ENCODE peak calls at places on chromosomes 13 and 19, in nine cellular contexts. Z is stimulated activated naive B cell treated with anti-CD40 and anti-IgM and Interleukin-4, amounts not matched to agents 10 μg/mL and 1 μg/mL and 100 μg/mL, for 72 hours; L is NCI-H1930; M is NCI-H774; J is IMR-90; P is NCI-H526 treated with DMSO at 0.1 percent for 48 hours; O is activated CD4-positive, alpha-beta T cell treated with anti-CD3 and anti-CD28 coated beads, Interleukin-2, amount 50 U/mL, for 1 hour; D is endothelial cell; G is SW480. I is an unnamed sample.

GRCh38 chr19:30529876-30530275 is 157.7 kb downstream of the ZNF536 start:
- DNase-seq in Z (no peak), L (no peak), M (no peak), J (no peak), P (no peak), O (no peak), D (no peak), G (no peak), I (no peak)

GRCh38 chr13:33080962-33081655 is 64.9 kb downstream of the KL start:
- DNase-seq in Z (no peak), L (peak), M (no peak), J (no peak), P (no peak), O (no peak), D (no peak), G (no peak), I (no peak)

GRCh38 chr13:105965910-105966309 is 569.6 kb downstream of the EFNB2 start:
- DNase-seq in Z (no peak), L (no peak), M (no peak), J (no peak), P (no peak), O (no peak), D (no peak), G (no peak), I (no peak)

GRCh38 chr19:35845215-35846037 is 6.9 kb downstream of the NPHS1 start:
- DNase-seq in Z (no peak), L (peak), M (no peak), J (no peak), P (no peak), O (no peak), D (no peak), G (peak), I (no peak)

GRCh38 chr13:49367640-49368431 is 76.0 kb downstream of the CAB39L start:
- DNase-seq in Z (no peak), L (no peak), M (no peak), J (no peak), P (no peak), O (no peak), D (no peak), G (no peak), I (no peak)

GRCh38 chr13:21077360-21078353 is 16.3 kb upstream of the LATS2 start:
- DNase-seq in Z (no peak), L (no peak), M (no peak), J (no peak), P (no peak), O (no peak), D (no peak), G (no peak), I (no peak)

GRCh38 chr19:48608798-48609263 is 2.3 kb downstream of the SPACA4 start:
- DNase-seq in Z (peak), L (peak), M (peak), J (no peak), P (peak), O (peak), D (peak), G (peak), I (peak)

GRCh38 chr19:31451686-31452325 is 102.6 kb upstream of the TSHZ3 start:
- DNase-seq in Z (no peak), L (no peak), M (no peak), J (peak), P (no peak), O (no peak), D (no peak), G (no peak), I (no peak)

GRCh38 chr13:75357576-75358295 is 124.2 kb downstream of the TBC1D4 start:
- DNase-seq in Z (peak), L (no peak), M (no peak), J (peak), P (peak), O (peak), D (peak), G (peak), I (peak)

GRCh38 chr19:9054768-9055167 is 32.1 kb upstream of the OR1M1 start:
- DNase-seq in Z (no peak), L (no peak), M (no peak), J (no peak), P (no peak), O (no peak), D (no peak), G (no peak), I (no peak)

GRCh38 chr19:5480427-5480836 is 25.2 kb downstream of the ZNRF4 start:
- DNase-seq in Z (no peak), L (no peak), M (no peak), J (no peak), P (no peak), O (peak), D (peak), G (no peak), I (peak)

GRCh38 chr13:45681101-45681500 is 21.0 kb upstream of the CBY2 start:
- DNase-seq in Z (no peak), L (no peak), M (no peak), J (no peak), P (no peak), O (no peak), D (no peak), G (no peak), I (no peak)

GRCh38 chr19:6579450-6580178 is 11.3 kb downstream of the CD70 start:
- DNase-seq in Z (no peak), L (no peak), M (no peak), J (no peak), P (no peak), O (no peak), D (no peak), G (no peak), I (no peak)

GRCh38 chr19:33134571-33135041 is 2.7 kb downstream of the WDR88 start:
- DNase-seq in Z (no peak), L (no peak), M (no peak), J (no peak), P (no peak), O (peak), D (no peak), G (no peak), I (peak)

GRCh38 chr13:49113526-49114286 is 106.4 kb upstream of the MLNR start:
- DNase-seq in Z (no peak), L (no peak), M (no peak), J (peak), P (no peak), O (no peak), D (no peak), G (peak), I (no peak)

GRCh38 chr19:45451181-45451849 is 16.5 kb upstream of the FOSB start:
- DNase-seq in Z (peak), L (no peak), M (no peak), J (peak), P (no peak), O (peak), D (peak), G (peak), I (no peak)

GRCh38 chr13:86877449-86877848 is 793.7 kb upstream of the SLITRK5 start:
- DNase-seq in Z (no peak), L (no peak), M (no peak), J (no peak), P (no peak), O (no peak), D (no peak), G (no peak), I (no peak)

GRCh38 chr13:110028311-110028710 is 241.9 kb upstream of the IRS2 start:
- DNase-seq in Z (no peak), L (no peak), M (no peak), J (no peak), P (no peak), O (no peak), D (no peak), G (no peak), I (no peak)

GRCh38 chr13:20136781-20137703 is 23.8 kb downstream of the GJA3 start:
- DNase-seq in Z (no peak), L (peak), M (peak), J (no peak), P (peak), O (peak), D (peak), G (peak), I (peak)

GRCh38 chr19:2246801-2247361 is 2.2 kb upstream of the AMH start:
- DNase-seq in Z (no peak), L (no peak), M (no peak), J (peak), P (no peak), O (no peak), D (no peak), G (no peak), I (no peak)

GRCh38 chr13:45511310-45512147 is 46.8 kb downstream of the COG3 start:
- DNase-seq in Z (no peak), L (peak), M (peak), J (peak), P (peak), O (no peak), D (peak), G (peak), I (peak)

GRCh38 chr19:53897459-53897858 is 11.6 kb upstream of the CACNG7 start:
- DNase-seq in Z (no peak), L (no peak), M (no peak), J (no peak), P (no peak), O (no peak), D (no peak), G (no peak), I (no peak)

GRCh38 chr19:47330466-47330869 is 1.5 kb upstream of the C5AR2 start:
- DNase-seq in Z (no peak), L (no peak), M (no peak), J (peak), P (no peak), O (no peak), D (no peak), G (no peak), I (no peak)

GRCh38 chr13:111039735-111040134 is 75.4 kb upstream of the ARHGEF7 start:
- DNase-seq in Z (no peak), L (no peak), M (no peak), J (no peak), P (no peak), O (no peak), D (no peak), G (no peak), I (no peak)

GRCh38 chr19:51161266-51161665 is 19.2 kb downstream of the SIGLEC7 start:
- DNase-seq in Z (no peak), L (no peak), M (no peak), J (no peak), P (peak), O (no peak), D (no peak), G (no peak), I (no peak)

GRCh38 chr13:42211704-42212103 is 60.2 kb upstream of the AKAP11 start:
- DNase-seq in Z (no peak), L (no peak), M (no peak), J (peak), P (no peak), O (no peak), D (no peak), G (no peak), I (no peak)

GRCh38 chr19:15466851-15467733 is 2.7 kb upstream of the RASAL3 start:
- DNase-seq in Z (peak), L (no peak), M (no peak), J (peak), P (no peak), O (peak), D (no peak), G (no peak), I (peak)

GRCh38 chr13:111115841-111116500 is 861 bp downstream of the ARHGEF7 start:
- DNase-seq in Z (no peak), L (no peak), M (no peak), J (peak), P (no peak), O (no peak), D (peak), G (peak), I (no peak)

I was measured in GM13976.